ENCODE peak calls at places on chromosome 16, in eight cellular contexts. Y, F, N, I, B, O, V and T are unnamed samples.

GRCh38 chr16:63326736-63327339 is 1290.6 kb upstream of the CDH8 start:
- DNase-seq in Y (no peak), F (no peak), N (no peak), I (no peak), B (no peak), O (no peak), V (no peak), T (no peak)

GRCh38 chr16:72786606-72787005 is 261.3 kb downstream of the ZFHX3 start:
- DNase-seq in Y (no peak), F (no peak), N (no peak), I (no peak), B (no peak), O (no peak), V (no peak), T (no peak)

GRCh38 chr16:77918792-77919707 is 103.3 kb upstream of the CLEC3A start:
- DNase-seq in Y (no peak), F (no peak), N (no peak), I (no peak), B (no peak), O (no peak), V (no peak), T (no peak)

GRCh38 chr16:58738672-58739296 is 4.7 kb upstream of the GOT2 start:
- DNase-seq in Y (no peak), F (no peak), N (no peak), I (no peak), B (no peak), O (no peak), V (no peak), T (no peak)

GRCh38 chr16:85173981-85174751 is 61.9 kb upstream of the CIBAR2 start:
- DNase-seq in Y (no peak), F (no peak), N (peak; percentile 59), I (no peak), B (no peak), O (peak; percentile 74), V (no peak), T (no peak)

GRCh38 chr16:27253526-27253930 is 15.0 kb downstream of the NSMCE1 start:
- DNase-seq in Y (no peak), F (peak; percentile 57), N (peak; percentile 50), I (no peak), B (no peak), O (no peak), V (no peak), T (no peak)

GRCh38 chr16:13852827-13853226 is 67.1 kb upstream of the ERCC4 start:
- DNase-seq in Y (no peak), F (no peak), N (no peak), I (no peak), B (no peak), O (no peak), V (no peak), T (no peak)

GRCh38 chr16:61362583-61362982 is 673.7 kb downstream of the CDH8 start:
- DNase-seq in Y (no peak), F (no peak), N (no peak), I (no peak), B (no peak), O (no peak), V (no peak), T (no peak)

GRCh38 chr16:82088483-82088882 is 53.4 kb downstream of the HSD17B2 start:
- DNase-seq in Y (no peak), F (no peak), N (no peak), I (no peak), B (no peak), O (no peak), V (no peak), T (no peak)

GRCh38 chr16:14196011-14196410 is 124.9 kb downstream of the MRTFB start:
- DNase-seq in Y (no peak), F (no peak), N (no peak), I (no peak), B (no peak), O (no peak), V (no peak), T (peak; percentile 36)